ENCODE peak calls at places on chromosomes 11 and 22, in five cellular contexts. A is sigmoid colon, D is nephron progenitor cell, O is progenitor cell of endocrine pancreas, L is type B pancreatic cell. H is an unnamed sample.

GRCh38 chr22:46996595-46997310 is 234.3 kb downstream of the TBC1D22A start:
- DNase-seq in L (no peak), A (peak; percentile 24), D (no peak), O (no peak), H (peak; percentile 3)

GRCh38 chr11:35064114-35064800 is 74.7 kb upstream of the CD44 start:
- DNase-seq in O (no peak), A (no peak), L (no peak), D (no peak), H (peak; percentile 63)

GRCh38 chr11:5737672-5738071 is 1.4 kb downstream of the OR56B1 start:
- DNase-seq in O (no peak), L (no peak), A (no peak), D (no peak), H (no peak)

GRCh38 chr11:68980776-68981065 is at the start of gene MRGPRD:
- DNase-seq in L (no peak), A (no peak), D (no peak), O (no peak), H (no peak)

GRCh38 chr11:114135737-114136151 is 76.2 kb downstream of the ZBTB16 start:
- DNase-seq in O (no peak), A (peak; percentile 47), D (no peak), L (no peak), H (peak; percentile 66)

GRCh38 chr11:10483584-10483983 is 28.5 kb downstream of the AMPD3 start:
- DNase-seq in O (no peak), A (no peak), D (no peak), L (peak; percentile 40), H (no peak)

GRCh38 chr22:40482391-40482790 is 112.0 kb downstream of the SGSM3 start:
- DNase-seq in O (no peak), D (no peak), A (no peak), L (no peak), H (no peak)

GRCh38 chr22:42814215-42814614 is 42.9 kb downstream of the ARFGAP3 start:
- DNase-seq in D (no peak), L (no peak), O (no peak), A (no peak), H (no peak)

GRCh38 chr22:23261900-23262450 is 81.7 kb downstream of the BCR start:
- DNase-seq in L (no peak), A (no peak), D (no peak), O (no peak), H (no peak)

GRCh38 chr22:23260645-23261581 is 80.6 kb downstream of the BCR start:
- DNase-seq in O (no peak), L (no peak), D (no peak), A (no peak), H (no peak)

GRCh38 chr22:23257889-23258825 is 77.8 kb downstream of the BCR start:
- DNase-seq in L (no peak), A (no peak), O (no peak), D (no peak), H (no peak)

GRCh38 chr22:23258826-23259170 is 78.5 kb downstream of the BCR start:
- DNase-seq in A (no peak), O (no peak), L (no peak), D (no peak), H (no peak)

GRCh38 chr22:23259916-23260644 is 79.8 kb downstream of the BCR start:
- DNase-seq in A (no peak), O (peak; percentile 37), L (no peak), D (no peak), H (no peak)
- TF ChIP-seq CTCF in A (no peak), O (peak; percentile 58), L (no peak), D (no peak), H (no peak)

GRCh38 chr22:22684605-22685561 is 40.5 kb downstream of the GGTLC2 start:
- DNase-seq in A (peak; percentile 43), L (no peak), D (peak; percentile 35), O (peak; percentile 37), H (peak; percentile 35)
- TF ChIP-seq CTCF in A (no peak), L (peak; percentile 60), D (peak; percentile 35), O (peak; percentile 61), H (peak; percentile 70)

GRCh38 chr11:57085604-57086003 is 96.1 kb upstream of the LRRC55 start:
- DNase-seq in O (no peak), A (no peak), D (no peak), L (no peak), H (no peak)
- TF ChIP-seq CTCF in O (no peak), A (no peak), D (no peak), L (no peak), H (peak; percentile 36)

DNA sequence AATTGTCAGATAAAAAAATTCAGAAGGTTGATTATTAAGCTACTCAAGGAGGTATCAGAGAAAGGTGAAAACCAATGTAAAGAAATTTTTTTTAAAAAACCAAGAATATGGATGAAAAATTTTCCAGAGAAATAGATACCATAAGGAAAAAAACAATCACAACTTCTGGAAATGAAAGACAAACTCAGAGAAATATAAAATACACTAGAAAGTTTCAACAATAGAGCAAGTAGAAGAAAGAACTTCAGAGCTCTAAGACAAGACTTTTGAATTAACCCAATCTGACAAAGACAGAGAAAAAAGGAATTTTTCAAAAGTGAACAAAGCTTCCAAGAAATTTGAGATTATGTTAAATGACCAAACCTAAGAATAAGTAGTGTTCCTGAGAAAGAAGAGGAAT is 62.9 kb upstream of the TEAD1 start:
- DNase-seq in O (no peak), A (no peak), D (no peak), L (no peak), H (no peak)
- TF ChIP-seq CTCF in O (no peak), A (no peak), D (no peak), L (no peak), H (no peak)

GRCh38 chr11:43129329-43129728 is 182.5 kb upstream of the API5 start:
- DNase-seq in A (no peak), O (no peak), D (no peak), L (no peak), H (no peak)

GRCh38 chr11:43135966-43136534 is 175.7 kb upstream of the API5 start:
- DNase-seq in L (no peak), A (no peak), D (no peak), O (no peak), H (no peak)

GRCh38 chr11:43130616-43131015 is 181.2 kb upstream of the API5 start:
- DNase-seq in O (no peak), L (no peak), D (peak; percentile 30), A (no peak), H (no peak)
- TF ChIP-seq CTCF in O (no peak), L (peak; percentile 47), D (no peak), A (no peak), H (no peak)